ENCODE peak calls at places on chromosomes 3 and 15, in six cellular contexts. H is SK-N-SH, K is HepG2, B is A549, M is K562, D is H1. Y is an unnamed sample.

GRCh38 chr3:15714448-15714847 is 83.3 kb downstream of the ANKRD28 start:
- DNase-seq in K (no peak), B (no peak), H (no peak), D (no peak), M (no peak), Y (no peak)

GRCh38 chr3:141933421-141934300 is 57.2 kb downstream of the ATP1B3 start:
- DNase-seq in B (no peak), D (no peak), H (no peak), M (no peak), K (no peak), Y (no peak)

GRCh38 chr15:97729270-97729669 is 231.2 kb upstream of the ARRDC4 start:
- DNase-seq in M (no peak), H (no peak), D (no peak), B (no peak), K (no peak), Y (no peak)

GRCh38 chr15:39598186-39598850 is 17.4 kb downstream of the THBS1 start:
- DNase-seq in D (no peak), B (no peak), H (no peak), K (no peak), M (no peak), Y (no peak)

GRCh38 chr3:85567074-85567676 is 608.4 kb downstream of the CADM2 start:
- DNase-seq in K (peak), B (no peak), H (peak), M (peak), D (no peak), Y (no peak)

GRCh38 chr3:98188553-98188952 is 22.1 kb downstream of the OR5H15 start:
- DNase-seq in H (peak), B (no peak), K (peak), M (peak), D (no peak), Y (peak)

GRCh38 chr3:72487946-72488735 is 360.1 kb downstream of the SHQ1 start:
- DNase-seq in B (no peak), D (no peak), H (no peak), K (no peak), M (no peak), Y (no peak)

GRCh38 chr15:37111427-37111717 is 11.0 kb upstream of the MEIS2 start:
- DNase-seq in H (no peak), B (no peak), K (no peak), D (no peak), M (no peak), Y (no peak)

GRCh38 chr3:48120223-48120622 is 68.0 kb downstream of the CDC25A start:
- DNase-seq in M (no peak), D (no peak), B (no peak), K (no peak), H (no peak), Y (no peak)

GRCh38 chr3:120496278-120496975 is 45.6 kb upstream of the FSTL1 start:
- DNase-seq in D (no peak), M (no peak), H (no peak), B (peak), K (no peak), Y (no peak)

GRCh38 chr3:111967651-111968274 is 11.1 kb upstream of the ABHD10 start:
- DNase-seq in D (peak), H (peak), M (peak), B (peak), K (peak), Y (no peak)

GRCh38 chr15:75729304-75730069 is 16.8 kb upstream of the CSPG4 start:
- DNase-seq in D (no peak), B (no peak), K (no peak), M (peak), H (no peak), Y (no peak)

GRCh38 chr15:59154268-59154667 is 49.3 kb downstream of the CCNB2 start:
- DNase-seq in M (no peak), H (no peak), B (no peak), K (no peak), D (no peak), Y (no peak)

GRCh38 chr15:95410757-95411156 is 919.7 kb upstream of the NR2F2 start:
- DNase-seq in H (no peak), B (no peak), K (no peak), D (no peak), M (peak), Y (no peak)

GRCh38 chr3:132033471-132033870 is 1.3 kb downstream of the CPNE4 start:
- DNase-seq in D (no peak), H (no peak), K (no peak), B (no peak), M (no peak), Y (no peak)

GRCh38 chr15:77538793-77539487 is 93.8 kb downstream of the LINGO1 start:
- DNase-seq in H (no peak), B (no peak), K (no peak), M (no peak), D (no peak), Y (no peak)

GRCh38 chr3:4270726-4271125 is 32.4 kb upstream of the SETMAR start:
- DNase-seq in D (no peak), B (no peak), K (no peak), H (no peak), M (no peak), Y (no peak)

GRCh38 chr3:159711560-159712333 is 276.9 kb upstream of the IL12A start:
- DNase-seq in K (no peak), H (peak), D (no peak), B (peak), M (no peak), Y (no peak)
- TF ChIP-seq CHD2 in K (no peak), H (no peak), D (no peak), B (no peak), M (no peak), Y (no peak)

GRCh38 chr15:68552773-68553172 is 26.0 kb upstream of the CORO2B start:
- DNase-seq in B (no peak), D (no peak), K (no peak), H (no peak), M (no peak), Y (no peak)
- TF ChIP-seq CHD2 in B (no peak), D (no peak), K (no peak), H (no peak), M (no peak), Y (no peak)

GRCh38 chr3:61725851-61726333 is 164.5 kb downstream of the PTPRG start:
- DNase-seq in K (peak), M (no peak), D (no peak), H (no peak), B (no peak), Y (no peak)
- TF ChIP-seq CHD2 in K (no peak), M (no peak), D (no peak), H (no peak), B (no peak), Y (no peak)

DNA sequence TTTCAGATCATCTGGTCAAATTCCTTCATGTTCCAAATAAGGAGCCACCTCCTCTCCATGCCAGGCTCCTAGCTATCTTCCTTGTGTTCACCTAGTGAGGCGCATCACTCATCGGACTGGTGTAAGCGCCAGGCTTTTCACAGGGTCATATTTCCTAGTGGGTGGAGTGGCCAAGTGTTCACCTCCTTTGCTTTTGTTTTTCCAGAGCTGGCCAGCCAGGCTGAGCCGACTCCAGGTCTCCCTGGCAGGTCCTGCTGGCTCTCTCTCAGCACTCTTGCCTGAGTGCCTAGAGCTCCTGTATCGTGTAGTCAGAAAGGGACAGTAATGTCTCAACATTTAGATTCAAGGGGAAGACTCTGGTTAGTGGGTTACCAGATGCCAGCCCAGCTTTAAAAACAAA is 31.0 kb downstream of the HEG1 start:
- DNase-seq in H (no peak), K (no peak), M (no peak), D (no peak), B (no peak), Y (no peak)
- TF ChIP-seq CHD2 in H (no peak), K (no peak), M (no peak), D (no peak), B (no peak), Y (no peak)

DNA sequence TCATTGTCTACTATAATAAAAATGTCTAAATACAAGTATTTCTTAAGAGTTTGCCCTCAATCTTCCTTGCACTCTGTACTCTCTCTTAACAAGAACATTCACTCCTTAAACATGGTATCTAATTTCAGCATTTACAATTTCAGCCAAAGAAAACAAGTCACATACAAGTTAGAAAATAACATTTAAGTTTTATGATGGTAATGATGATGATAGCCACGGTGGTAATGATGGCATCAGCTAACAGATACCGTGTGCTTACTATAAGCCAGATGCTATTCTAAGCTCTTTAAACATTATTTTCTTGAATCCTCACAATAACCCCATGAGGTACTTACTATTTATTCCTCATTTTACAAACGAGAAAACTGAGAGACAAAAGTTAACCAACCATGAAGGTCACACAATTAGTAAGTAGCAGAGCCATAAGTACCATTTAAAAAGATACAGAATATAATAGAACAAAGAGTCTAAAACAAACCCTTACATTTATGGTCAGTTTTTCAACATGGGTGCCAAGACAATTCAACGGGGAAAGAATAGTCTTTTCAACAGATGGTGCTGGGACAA is 7.4 kb downstream of the SPICE1 start:
- DNase-seq in H (no peak), B (no peak), M (no peak), K (no peak), D (no peak), Y (no peak)
- TF ChIP-seq CHD2 in H (no peak), B (no peak), M (no peak), K (no peak), D (no peak), Y (no peak)

DNA sequence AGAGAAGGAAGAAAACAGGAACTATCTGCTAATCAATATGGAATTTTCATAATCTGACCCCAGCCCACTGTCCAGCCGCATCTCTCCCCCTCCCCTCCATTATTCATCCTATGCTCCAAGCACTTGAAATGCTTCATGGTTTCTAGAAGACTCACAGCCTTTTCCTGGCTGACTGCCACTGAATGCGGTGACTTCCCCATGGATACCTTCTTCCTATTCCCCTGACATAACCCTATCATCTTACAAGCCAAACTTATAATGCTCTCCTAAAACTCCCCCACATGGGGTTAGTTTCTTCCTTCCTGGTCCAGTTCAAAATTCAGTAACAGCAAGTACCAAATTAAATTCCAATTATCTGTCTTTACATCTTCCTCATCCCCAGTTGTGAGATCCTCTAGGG is 31.2 kb upstream of the PTX3 start:
- DNase-seq in D (no peak), H (no peak), K (no peak), M (no peak), B (no peak), Y (no peak)
- TF ChIP-seq CHD2 in D (no peak), H (no peak), K (no peak), M (no peak), B (no peak), Y (no peak)

DNA sequence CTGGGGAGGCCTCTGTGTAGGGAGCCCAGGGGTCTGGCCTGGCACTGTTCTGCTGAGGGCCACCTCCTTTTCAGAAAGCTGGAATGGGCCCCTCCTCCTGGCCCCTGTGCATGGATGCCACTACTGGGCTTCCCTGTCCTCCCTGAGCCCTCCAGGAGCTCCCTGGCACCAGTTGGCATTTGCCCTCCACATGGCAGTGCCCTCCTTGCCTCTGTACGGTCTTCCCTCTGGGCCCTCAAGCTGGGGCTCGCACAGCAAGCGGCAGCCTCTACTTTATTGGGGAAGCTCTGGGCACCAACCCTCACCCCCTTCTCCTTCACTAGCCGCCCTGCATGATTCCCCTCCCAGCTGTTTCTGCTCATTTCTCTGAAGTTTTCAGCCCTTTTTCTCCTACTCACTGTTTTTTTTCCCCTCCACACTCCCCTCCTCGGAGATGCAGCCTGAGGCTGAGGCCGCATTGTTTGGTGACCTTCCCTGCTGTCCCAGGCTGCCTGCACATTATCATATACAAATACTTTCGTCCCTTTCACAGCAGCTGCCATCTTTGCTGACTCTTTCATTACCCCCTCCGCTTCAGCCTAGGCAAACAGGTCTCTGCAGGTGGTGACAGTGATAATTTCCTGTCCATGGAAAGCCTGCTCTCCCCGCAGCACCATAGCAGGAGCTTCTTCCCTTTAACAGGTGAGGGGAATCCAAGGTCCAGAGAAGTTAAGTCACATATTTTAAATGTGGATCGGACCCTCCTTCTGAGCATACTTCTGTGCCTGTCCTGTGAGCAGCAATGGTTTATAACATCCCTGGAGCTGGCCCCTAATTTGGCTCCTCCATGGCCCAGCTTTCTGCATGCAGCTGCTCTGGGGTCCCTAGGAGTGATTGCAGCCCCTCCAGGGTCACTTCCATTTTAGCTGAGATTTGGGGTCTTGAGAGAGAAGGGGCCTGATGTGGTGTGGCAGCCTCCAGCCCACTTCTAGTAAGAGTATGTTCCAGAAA is 127.5 kb downstream of the EEFSEC start:
- DNase-seq in K (no peak), D (peak), B (no peak), H (no peak), M (no peak), Y (no peak)
- TF ChIP-seq CHD2 in K (no peak), D (no peak), B (no peak), H (no peak), M (no peak), Y (no peak)

GRCh38 chr3:67870477-67870876 is 216.1 kb upstream of the SUCLG2 start:
- DNase-seq in K (no peak), D (no peak), M (no peak), H (no peak), B (no peak), Y (no peak)

GRCh38 chr3:67875858-67876257 is 221.4 kb upstream of the SUCLG2 start:
- DNase-seq in H (no peak), B (no peak), D (no peak), M (no peak), K (no peak), Y (no peak)

GRCh38 chr3:67876261-67876660 is 221.8 kb upstream of the SUCLG2 start:
- DNase-seq in H (no peak), M (no peak), K (peak), D (no peak), B (no peak), Y (no peak)

DNA sequence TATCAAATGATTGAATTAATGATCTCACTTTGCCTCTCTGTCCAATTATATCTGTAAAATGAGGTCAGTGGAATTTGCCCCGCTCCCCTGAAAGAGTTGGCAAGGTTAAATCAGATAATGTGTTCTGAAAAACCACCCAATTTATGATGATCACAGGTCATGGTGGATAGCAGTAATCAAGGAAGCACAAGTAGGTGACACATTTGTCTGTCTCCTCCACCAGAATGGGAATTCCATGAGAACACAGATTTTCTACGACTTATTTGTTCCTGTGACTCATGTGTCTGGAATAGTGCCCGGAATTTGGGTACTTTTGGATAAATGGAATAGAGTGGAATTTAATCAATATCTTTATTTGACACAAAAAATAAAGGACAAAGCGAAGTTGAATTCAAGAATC is 220.9 kb upstream of the SUCLG2 start:
- DNase-seq in B (peak), D (no peak), M (no peak), H (no peak), K (peak), Y (no peak)
- TF ChIP-seq CHD2 in B (no peak), D (no peak), M (no peak), H (no peak), K (no peak), Y (no peak)

GRCh38 chr15:90268415-90268814 is 2.9 kb downstream of the NGRN start:
- DNase-seq in B (no peak), D (no peak), M (no peak), H (no peak), K (no peak), Y (no peak)
- TF ChIP-seq CHD2 in B (no peak), D (no peak), M (no peak), H (no peak), K (no peak), Y (no peak)

Y was measured in GM12878.